ENCODE peak calls at places on chromosomes 4 and X, in five cellular contexts. X is H1, R is H9, F is IMR-90, I is neuronal stem cell. U is an unnamed sample.

GRCh38 chr4:22514431-22514830 is 1.4 kb downstream of the ADGRA3 start:
- DNase-seq in X (no peak), R (no peak), F (peak), I (no peak), U (peak)

GRCh38 chr4:38654273-38654672 is 9.7 kb upstream of the KLF3 start:
- DNase-seq in X (no peak), R (no peak), F (no peak), I (no peak), U (no peak)

GRCh38 chr4:47187608-47188007 is 156.2 kb downstream of the GABRB1 start:
- DNase-seq in X (no peak), R (no peak), F (no peak), I (no peak), U (no peak)

GRCh38 chr4:149523039-149523438 is 292.6 kb downstream of the IQCM start:
- DNase-seq in X (no peak), R (no peak), F (no peak), I (no peak), U (no peak)

GRCh38 chr4:161952382-161952781 is 211.4 kb downstream of the FSTL5 start:
- DNase-seq in X (no peak), R (no peak), F (no peak), I (no peak), U (no peak)

GRCh38 chr4:2790583-2791517 is 2.0 kb upstream of the SH3BP2 start:
- DNase-seq in X (no peak), R (no peak), F (no peak), I (no peak), U (no peak)

GRCh38 chrX:2572740-2573139 is 72.0 kb upstream of the DHRSX start:
- DNase-seq in X (no peak), R (no peak), F (no peak), I (no peak), U (no peak)

GRCh38 chr4:7904942-7905341 is 34.7 kb downstream of the AFAP1 start:
- DNase-seq in X (no peak), R (no peak), F (peak), I (no peak), U (peak)

GRCh38 chrX:30302957-30303356 is 6.2 kb downstream of the NR0B1 start:
- DNase-seq in X (no peak), R (no peak), F (no peak), I (no peak), U (no peak)

GRCh38 chr4:15754323-15754722 is 23.8 kb upstream of the CD38 start:
- DNase-seq in X (no peak), R (no peak), F (peak), I (no peak), U (peak)

GRCh38 chr4:190020790-190021717 is 6.0 kb downstream of the FRG2 start:
- DNase-seq in X (peak), R (peak), F (peak), I (no peak), U (no peak)

GRCh38 chr4:24646777-24647460 is 62.6 kb upstream of the DHX15 start:
- DNase-seq in X (no peak), R (no peak), F (no peak), I (no peak), U (no peak)

GRCh38 chrX:143437439-143437838 is 79.8 kb downstream of the SPANXN3 start:
- DNase-seq in X (no peak), R (no peak), F (no peak), I (no peak), U (peak)

GRCh38 chr4:52861879-52862604 is at the start of gene RASL11B:
- DNase-seq in X (peak), R (peak), F (peak), I (peak), U (peak)

GRCh38 chr4:118905546-118905945 is 16.9 kb downstream of the SYNPO2 start:
- DNase-seq in X (no peak), R (no peak), F (peak), I (no peak), U (peak)

GRCh38 chr4:143512978-143513313 is 556 bp upstream of the SMARCA5 start:
- DNase-seq in X (peak), R (no peak), F (no peak), I (no peak), U (no peak)

GRCh38 chrX:53261573-53261972 is 19.8 kb downstream of the IQSEC2 start:
- DNase-seq in X (no peak), R (no peak), F (no peak), I (no peak), U (no peak)

GRCh38 chrX:15441464-15441863 is 51.7 kb downstream of the PIR start:
- DNase-seq in X (no peak), R (no peak), F (no peak), I (no peak), U (no peak)

GRCh38 chr4:47936336-47936735 is 22.0 kb upstream of the NFXL1 start:
- DNase-seq in X (no peak), R (no peak), F (no peak), I (no peak), U (no peak)

GRCh38 chr4:147831452-147832192 is 99.7 kb downstream of the ARHGAP10 start:
- DNase-seq in X (no peak), R (no peak), F (peak), I (no peak), U (peak)

GRCh38 chrX:118167361-118167760 is 50.8 kb upstream of the KLHL13 start:
- DNase-seq in X (no peak), R (no peak), F (no peak), I (no peak), U (no peak)

GRCh38 chrX:123962794-123963373 is 1.4 kb downstream of the STAG2 start:
- DNase-seq in X (peak), R (peak), F (peak), I (peak), U (peak)

GRCh38 chr4:101019941-101020401 is 327.4 kb downstream of the PPP3CA start:
- DNase-seq in X (no peak), R (no peak), F (peak), I (no peak), U (peak)

GRCh38 chr4:184355111-184355604 is 119.2 kb downstream of the IRF2 start:
- DNase-seq in X (peak), R (peak), F (peak), I (no peak), U (peak)

GRCh38 chr4:141501395-141501794 is 135.0 kb upstream of the IL15 start:
- DNase-seq in X (no peak), R (no peak), F (peak), I (no peak), U (no peak)

GRCh38 chrX:16700734-16701133 is 11.7 kb downstream of the CTPS2 start:
- DNase-seq in X (no peak), R (no peak), F (no peak), I (no peak), U (no peak)

GRCh38 chr4:65983062-65983461 is 312.8 kb upstream of the EPHA5 start:
- DNase-seq in X (no peak), R (no peak), F (no peak), I (no peak), U (no peak)

GRCh38 chr4:14218641-14219040 is 591.1 kb upstream of the BOD1L1 start:
- DNase-seq in X (no peak), R (no peak), F (no peak), I (no peak), U (no peak)

GRCh38 chr4:632391-632790 is 7.0 kb downstream of the PDE6B start:
- DNase-seq in X (no peak), R (peak), F (no peak), I (no peak), U (no peak)

GRCh38 chrX:3044671-3045070 is 3.4 kb downstream of the ARSF start:
- DNase-seq in X (no peak), R (no peak), F (no peak), I (no peak), U (no peak)

GRCh38 chr4:48047421-48047844 is 30.9 kb downstream of the NIPAL1 start:
- DNase-seq in X (no peak), R (no peak), F (no peak), I (no peak), U (no peak)

GRCh38 chrX:17917945-17918577 is 57.0 kb upstream of the RAI2 start:
- DNase-seq in X (no peak), R (no peak), F (no peak), I (no peak), U (no peak)

GRCh38 chrX:47144626-47145407 is at the start of the genes NDUFB11 and RBM10:
- DNase-seq in X (peak), R (peak), F (peak), I (peak), U (peak)
- H3K4ac ChIP-seq in X (no peak), R (no peak), F (peak), I (no peak), U (no peak)

DNA sequence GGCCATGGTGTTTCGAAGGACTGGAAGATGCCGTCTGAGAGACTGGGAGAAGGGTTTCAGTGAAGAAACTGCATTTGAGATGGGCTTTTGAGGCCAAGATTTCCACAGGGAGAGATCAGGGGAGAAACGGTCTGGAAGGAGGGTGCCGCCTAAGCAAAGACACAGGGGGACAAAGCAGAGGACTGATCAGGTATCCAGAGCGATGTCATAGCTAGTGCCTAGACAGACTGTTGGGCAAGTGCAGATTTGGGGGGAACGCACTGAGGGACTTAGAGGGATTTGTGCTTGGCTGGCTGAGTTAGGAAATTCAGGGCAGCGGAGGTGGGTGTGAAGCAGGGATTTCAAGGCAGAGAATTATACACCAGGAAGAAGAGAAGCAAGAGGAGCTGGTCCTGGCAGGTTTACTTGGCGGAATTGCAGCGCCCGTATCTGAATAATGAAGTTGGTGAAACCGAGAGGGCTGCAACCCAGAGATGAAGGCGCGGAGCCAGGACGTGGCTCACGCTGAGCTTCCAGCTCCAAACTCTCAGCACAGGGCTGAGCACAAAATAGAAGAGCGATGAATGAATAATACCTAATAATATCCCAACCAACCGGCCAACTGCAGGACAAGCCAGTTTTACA is 106.9 kb downstream of the MAML3 start:
- DNase-seq in X (no peak), R (peak), F (no peak), I (no peak), U (no peak)
- H2BK15ac ChIP-seq in X (peak), R (no peak), F (no peak), I (no peak), U (no peak)

DNA sequence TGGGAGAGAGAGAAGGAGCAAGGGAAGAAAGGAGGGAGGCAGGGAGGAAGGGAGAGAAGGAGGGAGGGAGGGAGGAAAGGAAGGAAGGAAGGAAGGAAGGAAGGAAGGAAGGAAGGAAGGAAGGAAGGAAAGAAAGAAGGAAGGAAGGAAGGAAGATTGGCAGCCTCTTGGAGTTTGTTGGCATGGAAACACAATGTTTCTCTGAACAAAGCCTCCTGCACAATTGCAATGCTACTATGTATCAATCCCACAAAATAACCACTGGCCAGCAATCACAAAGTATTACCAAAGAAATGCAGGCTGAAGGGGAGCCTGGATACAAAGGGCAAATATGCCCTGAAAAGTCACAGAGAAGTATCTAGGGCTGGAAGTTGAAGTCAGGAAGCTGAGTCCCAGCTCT is 195.8 kb upstream of the LDB2 start:
- DNase-seq in X (no peak), R (no peak), F (no peak), I (no peak), U (peak)
- H2AFZ ChIP-seq in X (peak), R (no peak), F (peak), I (peak), U (no peak)

GRCh38 chrX:119759333-119759766 is 962 bp downstream of the SOWAHD start:
- DNase-seq in X (peak), R (peak), F (no peak), I (no peak), U (no peak)

GRCh38 chrX:119762718-119763117 is 4.3 kb downstream of the SOWAHD start:
- DNase-seq in X (no peak), R (no peak), F (no peak), I (no peak), U (no peak)

GRCh38 chrX:119763175-119763574 is 4.8 kb downstream of the SOWAHD start:
- DNase-seq in X (no peak), R (no peak), F (peak), I (no peak), U (peak)

GRCh38 chrX:119760026-119760902 is 1.9 kb downstream of the SOWAHD start:
- DNase-seq in X (no peak), R (no peak), F (no peak), I (no peak), U (no peak)

GRCh38 chrX:119763836-119764387 is 5.5 kb downstream of the SOWAHD start:
- DNase-seq in X (no peak), R (no peak), F (no peak), I (no peak), U (no peak)
- H3K4ac ChIP-seq in X (no peak), R (no peak), F (peak), I (no peak), U (no peak)

DNA sequence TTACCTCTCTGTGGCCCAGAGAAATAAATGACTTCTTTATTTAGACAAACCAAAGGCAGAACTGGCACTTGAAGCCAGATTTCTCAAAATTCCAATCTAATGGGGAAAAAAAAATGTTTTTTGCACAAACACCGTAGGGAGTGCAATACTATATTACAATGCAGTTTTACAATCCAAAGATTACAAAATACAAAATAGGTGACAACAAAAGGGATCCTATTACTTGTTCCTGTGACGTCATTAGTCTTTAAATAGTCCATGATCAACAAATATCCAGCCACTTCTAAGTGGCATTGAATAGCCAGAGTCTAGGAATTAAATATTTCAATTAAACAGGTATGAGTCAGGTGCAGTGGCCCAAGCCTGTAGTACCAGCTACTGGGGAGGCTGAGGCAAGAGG is 3.0 kb upstream of the APBB2 start:
- DNase-seq in X (no peak), R (no peak), F (no peak), I (no peak), U (no peak)
- H2BK15ac ChIP-seq in X (peak), R (no peak), F (no peak), I (no peak), U (no peak)

DNA sequence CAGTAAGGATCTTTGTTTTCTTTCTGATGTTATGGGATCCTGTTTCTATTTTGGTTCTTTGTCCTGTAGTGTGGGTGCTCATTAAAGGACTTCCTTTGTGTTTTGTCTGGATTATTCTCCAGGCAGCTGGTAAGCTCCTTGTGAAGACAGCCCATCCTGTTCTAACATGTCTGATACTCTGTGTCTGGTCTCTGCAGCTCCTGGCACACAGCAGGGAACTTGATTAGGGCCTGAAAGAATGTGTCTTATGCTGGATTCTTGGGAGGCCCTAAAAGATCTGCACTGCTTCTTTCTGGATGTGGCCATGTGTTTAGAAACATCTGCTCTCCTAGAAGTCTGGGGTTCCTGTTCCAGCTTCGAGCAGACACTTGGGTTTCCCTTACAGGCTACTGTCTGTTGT is 38.1 kb upstream of the ATXN3L start:
- DNase-seq in X (no peak), R (no peak), F (peak), I (peak), U (peak)
- H2AFZ ChIP-seq in X (peak), R (no peak), F (peak), I (peak), U (no peak)

GRCh38 chr4:73245955-73246354 is 12.6 kb downstream of the ANKRD17 start:
- DNase-seq in X (no peak), R (no peak), F (no peak), I (no peak), U (no peak)
- H3K4ac ChIP-seq in X (no peak), R (no peak), F (no peak), I (no peak), U (no peak)

GRCh38 chr4:171880136-171880535 is 66.9 kb downstream of the GALNTL6 start:
- DNase-seq in X (no peak), R (no peak), F (peak), I (no peak), U (peak)
- H2BK15ac ChIP-seq in X (no peak), R (no peak), F (no peak), I (no peak), U (no peak)

DNA sequence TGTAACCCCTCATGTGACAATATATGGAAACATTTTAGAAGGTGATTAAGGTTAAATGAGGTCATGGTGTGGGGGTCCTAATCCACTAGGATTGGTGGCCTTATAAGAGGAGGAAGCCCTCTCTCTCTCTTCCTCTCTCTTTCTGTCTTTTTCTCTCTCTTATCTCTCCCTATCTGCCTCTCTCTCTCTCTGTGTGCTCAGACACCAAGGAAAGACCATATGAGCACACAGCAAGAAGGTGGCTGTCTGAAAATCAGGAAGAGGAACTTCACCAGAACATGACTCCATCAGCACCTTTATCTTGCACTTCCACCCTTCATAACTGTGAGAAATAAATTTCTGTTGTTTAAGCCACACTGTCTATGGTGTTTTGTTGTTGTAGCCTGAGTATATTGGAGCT is 1472.2 kb downstream of the PCDH7 start:
- DNase-seq in X (no peak), R (no peak), F (no peak), I (no peak), U (no peak)
- H2AFZ ChIP-seq in X (peak), R (no peak), F (no peak), I (no peak), U (no peak)

GRCh38 chr4:168386002-168386401 is 67.5 kb upstream of the DDX60 start:
- DNase-seq in X (no peak), R (no peak), F (no peak), I (no peak), U (no peak)

GRCh38 chr4:168387091-168387490 is 68.5 kb upstream of the DDX60 start:
- DNase-seq in X (no peak), R (no peak), F (no peak), I (no peak), U (no peak)

GRCh38 chr4:168388890-168389289 is 70.3 kb upstream of the DDX60 start:
- DNase-seq in X (no peak), R (no peak), F (peak), I (no peak), U (peak)

GRCh38 chr4:168394556-168394955 is 76.0 kb upstream of the DDX60 start:
- DNase-seq in X (no peak), R (no peak), F (no peak), I (no peak), U (no peak)

GRCh38 chr4:168390041-168390440 is 71.5 kb upstream of the DDX60 start:
- DNase-seq in X (no peak), R (no peak), F (no peak), I (no peak), U (no peak)
- H3K4ac ChIP-seq in X (no peak), R (no peak), F (no peak), I (no peak), U (no peak)